ENCODE peak calls at places on chromosome 3, in four cellular contexts. J is RWPE2, O is GM23248, E is RPMI7951. H is an unnamed sample.

GRCh38 chr3:18591120-18591519 is 166.0 kb upstream of the SATB1 start:
- DNase-seq in J (no peak), O (no peak), E (no peak), H (no peak)

GRCh38 chr3:87260270-87260669 is 16.1 kb downstream of the POU1F1 start:
- DNase-seq in J (no peak), O (peak), E (peak), H (peak)

GRCh38 chr3:40432793-40433192 is 24.3 kb upstream of the RPL14 start:
- DNase-seq in J (no peak), O (no peak), E (peak), H (no peak)

GRCh38 chr3:23567917-23568316 is 237.8 kb upstream of the UBE2E1 start:
- DNase-seq in J (peak), O (peak), E (peak), H (no peak)

GRCh38 chr3:108818404-108818803 is 4.2 kb upstream of the TRAT1 start:
- DNase-seq in J (no peak), O (peak), E (peak), H (peak)

GRCh38 chr3:136464502-136464901 is 214.4 kb downstream of the PCCB start:
- DNase-seq in J (no peak), O (peak), E (peak), H (no peak)

GRCh38 chr3:17740703-17741102 is 1.7 kb downstream of the TBC1D5 start:
- DNase-seq in J (no peak), O (peak), E (peak), H (no peak)

GRCh38 chr3:4999626-5000184 is 20.5 kb downstream of the BHLHE40 start:
- DNase-seq in J (peak), O (no peak), E (peak), H (no peak)

GRCh38 chr3:13288732-13289718 is 131.1 kb downstream of the NUP210 start:
- DNase-seq in J (no peak), O (no peak), E (peak), H (no peak)

GRCh38 chr3:11624704-11625375 is 18.9 kb downstream of the VGLL4 start:
- DNase-seq in J (no peak), O (no peak), E (no peak), H (peak)

GRCh38 chr3:144643778-144644191 is 672.2 kb downstream of the DIPK2A start:
- DNase-seq in J (no peak), O (peak), E (no peak), H (no peak)

GRCh38 chr3:179853176-179853575 is 183.6 kb downstream of the PEX5L start:
- DNase-seq in J (no peak), O (peak), E (peak), H (peak)

GRCh38 chr3:138089091-138089490 is 26.3 kb downstream of the DZIP1L start:
- DNase-seq in J (no peak), O (peak), E (no peak), H (no peak)

GRCh38 chr3:155991847-155992246 is 121.4 kb downstream of the GMPS start:
- DNase-seq in J (no peak), O (no peak), E (no peak), H (no peak)

GRCh38 chr3:160485931-160486330 is 36.3 kb upstream of the TRIM59 start:
- DNase-seq in J (no peak), O (no peak), E (no peak), H (no peak)

H was measured in Jurkat, Clone E6-1.